ENCODE peak calls at places on chromosomes 7 and 10, in nine cellular contexts. Y is fibroblast of mammary gland; F is mesothelial cell of epicardium; L is activated CD8-positive, alpha-beta T cell treated with anti-CD3 and anti-CD28 coated beads for 36 hours; H is kidney; G is endothelial cell of umbilical vein; A is prostate gland; D is lower leg skin; K is fibroblast of lung. N is an unnamed sample.

GRCh38 chr7:73509463-73509862 is 12.6 kb downstream of the BAZ1B start:
- DNase-seq in Y (no peak), F (no peak), L (no peak), H (peak), G (no peak), A (no peak), D (no peak), K (no peak), N (no peak)

GRCh38 chr7:23076774-23077173 is 28.8 kb upstream of the KLHL7 start:
- DNase-seq in Y (no peak), F (no peak), L (no peak), H (no peak), G (peak), A (no peak), D (no peak), K (peak), N (no peak)

GRCh38 chr10:95248989-95249388 is 41.8 kb downstream of the PDLIM1 start:
- DNase-seq in Y (no peak), F (no peak), L (no peak), H (no peak), G (no peak), A (no peak), D (no peak), K (no peak), N (no peak)

GRCh38 chr10:100372415-100373297 is 25.6 kb downstream of the SCD start:
- DNase-seq in Y (no peak), F (no peak), L (no peak), H (no peak), G (no peak), A (no peak), D (no peak), K (no peak), N (no peak)

GRCh38 chr7:135670179-135670578 is 7.9 kb downstream of the STMP1 start:
- DNase-seq in Y (peak), F (no peak), L (no peak), H (no peak), G (no peak), A (no peak), D (no peak), K (peak), N (no peak)

GRCh38 chr7:151436446-151437162 is 3.3 kb downstream of the CRYGN start:
- DNase-seq in Y (no peak), F (no peak), L (no peak), H (peak), G (no peak), A (no peak), D (no peak), K (no peak), N (no peak)

GRCh38 chr7:21367081-21367480 is 60.8 kb upstream of the SP4 start:
- DNase-seq in Y (no peak), F (no peak), L (no peak), H (no peak), G (peak), A (no peak), D (no peak), K (no peak), N (no peak)

GRCh38 chr10:63665765-63666164 is 144.6 kb downstream of the REEP3 start:
- DNase-seq in Y (peak), F (no peak), L (no peak), H (no peak), G (no peak), A (no peak), D (no peak), K (peak), N (no peak)

GRCh38 chr7:13099197-13099795 is 411.9 kb downstream of the ARL4A start:
- DNase-seq in Y (no peak), F (no peak), L (peak), H (no peak), G (no peak), A (no peak), D (no peak), K (peak), N (no peak)

GRCh38 chr10:46220187-46220586 is 66.6 kb upstream of the ANTXRL start:
- DNase-seq in Y (no peak), F (no peak), L (no peak), H (no peak), G (no peak), A (no peak), D (no peak), K (no peak), N (no peak)

GRCh38 chr10:21145751-21146445 is 248.8 kb upstream of the NEBL start:
- DNase-seq in Y (no peak), F (no peak), L (no peak), H (no peak), G (no peak), A (no peak), D (no peak), K (no peak), N (no peak)

GRCh38 chr7:39069886-39070881 is 92.5 kb downstream of the POU6F2 start:
- DNase-seq in Y (no peak), F (no peak), L (no peak), H (no peak), G (no peak), A (no peak), D (no peak), K (no peak), N (no peak)

GRCh38 chr10:119316729-119317097 is 109.3 kb downstream of the GRK5 start:
- DNase-seq in Y (peak), F (no peak), L (no peak), H (no peak), G (peak), A (no peak), D (no peak), K (peak), N (no peak)

GRCh38 chr7:107359520-107360316 is 110.1 kb upstream of the GPR22 start:
- DNase-seq in Y (no peak), F (no peak), L (no peak), H (no peak), G (no peak), A (no peak), D (no peak), K (no peak), N (no peak)

GRCh38 chr10:12875100-12875499 is 126.4 kb downstream of the CCDC3 start:
- DNase-seq in Y (no peak), F (no peak), L (no peak), H (peak), G (no peak), A (peak), D (no peak), K (peak), N (no peak)

GRCh38 chr10:26540601-26541000 is 102.5 kb downstream of the APBB1IP start:
- DNase-seq in Y (no peak), F (no peak), L (peak), H (no peak), G (no peak), A (no peak), D (no peak), K (peak), N (peak)

GRCh38 chr7:131604841-131605279 is 48.4 kb upstream of the PODXL start:
- DNase-seq in Y (peak), F (no peak), L (no peak), H (no peak), G (no peak), A (no peak), D (no peak), K (peak), N (no peak)

GRCh38 chr10:61899045-61899444 is 2.5 kb upstream of the ARID5B start:
- DNase-seq in Y (peak), F (no peak), L (no peak), H (no peak), G (peak), A (no peak), D (no peak), K (peak), N (no peak)

GRCh38 chr7:16063691-16064090 is 357.6 kb downstream of the CRPPA start:
- DNase-seq in Y (peak), F (no peak), L (no peak), H (no peak), G (no peak), A (no peak), D (no peak), K (no peak), N (no peak)

GRCh38 chr10:86963341-86963919 is 4.9 kb upstream of the ADIRF start:
- DNase-seq in Y (no peak), F (no peak), L (no peak), H (peak), G (no peak), A (no peak), D (no peak), K (no peak), N (no peak)

GRCh38 chr7:67377939-67378862 is 381.6 kb downstream of the TYW1 start:
- DNase-seq in Y (peak), F (peak), L (peak), H (peak), G (peak), A (peak), D (peak), K (peak), N (peak)

GRCh38 chr7:132368246-132368900 is 207.9 kb downstream of the PLXNA4 start:
- DNase-seq in Y (no peak), F (no peak), L (no peak), H (no peak), G (no peak), A (no peak), D (no peak), K (no peak), N (no peak)

GRCh38 chr10:69853064-69853463 is 51.4 kb downstream of the COL13A1 start:
- DNase-seq in Y (no peak), F (no peak), L (no peak), H (no peak), G (no peak), A (no peak), D (no peak), K (no peak), N (no peak)

GRCh38 chr7:80440908-80441307 is 71.0 kb downstream of the GNAT3 start:
- DNase-seq in Y (peak), F (no peak), L (no peak), H (no peak), G (no peak), A (no peak), D (no peak), K (peak), N (no peak)

GRCh38 chr10:34960983-34961382 is 129.2 kb downstream of the CUL2 start:
- DNase-seq in Y (peak), F (no peak), L (no peak), H (peak), G (no peak), A (no peak), D (no peak), K (no peak), N (no peak)

GRCh38 chr10:21517983-21518628 is 7.4 kb downstream of the SKIDA1 start:
- DNase-seq in Y (peak), F (no peak), L (no peak), H (no peak), G (no peak), A (peak), D (no peak), K (peak), N (no peak)

GRCh38 chr7:26681819-26682418 is 182.5 kb downstream of the SKAP2 start:
- DNase-seq in Y (peak), F (no peak), L (peak), H (no peak), G (peak), A (no peak), D (no peak), K (peak), N (peak)

GRCh38 chr10:94299417-94299816 is 63.3 kb downstream of the NOC3L start:
- DNase-seq in Y (peak), F (no peak), L (peak), H (no peak), G (no peak), A (no peak), D (no peak), K (peak), N (no peak)

GRCh38 chr7:4048336-4048735 is 633.8 kb upstream of the FOXK1 start:
- DNase-seq in Y (no peak), F (no peak), L (no peak), H (peak), G (no peak), A (no peak), D (no peak), K (no peak), N (peak)
- TF ChIP-seq CTCF in Y (no peak), F (no peak), L (no peak), H (no peak), G (no peak), A (no peak), D (no peak), K (no peak), N (no peak)

DNA sequence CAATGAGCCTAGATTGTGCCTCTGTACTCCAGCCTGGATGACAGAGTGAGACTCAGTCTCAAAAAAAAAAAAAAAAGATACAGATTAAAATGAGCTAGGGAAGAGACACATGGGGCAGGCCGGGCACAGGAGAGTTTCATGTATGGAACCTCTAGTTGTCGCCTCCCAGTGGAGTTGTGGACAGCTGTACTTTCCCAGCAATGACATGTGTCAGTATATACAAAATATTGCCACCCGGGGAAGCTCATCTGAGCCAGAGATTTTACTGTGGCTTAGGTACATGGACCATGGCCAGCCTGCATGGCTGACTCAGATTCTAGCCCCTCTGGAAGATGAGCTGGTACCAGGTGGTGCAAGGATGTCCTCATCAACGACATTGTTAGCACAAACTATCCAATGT is 87.4 kb downstream of the COL26A1 start:
- DNase-seq in Y (no peak), F (no peak), L (no peak), H (peak), G (no peak), A (no peak), D (no peak), K (no peak), N (no peak)
- TF ChIP-seq CTCF in Y (no peak), F (no peak), L (no peak), H (no peak), G (no peak), A (no peak), D (no peak), K (no peak), N (no peak)

DNA sequence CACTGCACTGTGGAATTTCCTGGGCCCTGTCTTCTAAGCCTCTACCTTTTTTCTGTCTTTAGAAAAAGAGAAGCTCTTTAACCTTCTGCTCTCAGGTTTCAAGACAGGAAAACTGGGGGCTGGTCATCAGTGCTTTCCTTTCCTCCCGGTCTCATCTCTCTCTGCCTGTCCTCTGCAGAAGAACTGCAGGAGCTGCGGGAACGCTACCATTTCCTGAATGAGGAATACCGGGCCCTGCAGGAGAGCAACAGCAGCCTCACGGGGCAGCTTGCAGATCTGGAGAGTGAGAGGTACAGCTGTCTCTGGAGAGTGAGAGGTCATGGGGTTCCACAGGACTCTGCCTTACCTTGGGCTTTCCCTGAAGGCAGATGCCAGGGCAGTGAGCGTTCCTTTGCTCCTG is 12.7 kb downstream of the CCDC136 start:
- DNase-seq in Y (no peak), F (no peak), L (no peak), H (no peak), G (no peak), A (no peak), D (no peak), K (no peak), N (no peak)
- TF ChIP-seq CTCF in Y (no peak), F (no peak), L (no peak), H (no peak), G (no peak), A (no peak), D (no peak), K (no peak), N (no peak)

DNA sequence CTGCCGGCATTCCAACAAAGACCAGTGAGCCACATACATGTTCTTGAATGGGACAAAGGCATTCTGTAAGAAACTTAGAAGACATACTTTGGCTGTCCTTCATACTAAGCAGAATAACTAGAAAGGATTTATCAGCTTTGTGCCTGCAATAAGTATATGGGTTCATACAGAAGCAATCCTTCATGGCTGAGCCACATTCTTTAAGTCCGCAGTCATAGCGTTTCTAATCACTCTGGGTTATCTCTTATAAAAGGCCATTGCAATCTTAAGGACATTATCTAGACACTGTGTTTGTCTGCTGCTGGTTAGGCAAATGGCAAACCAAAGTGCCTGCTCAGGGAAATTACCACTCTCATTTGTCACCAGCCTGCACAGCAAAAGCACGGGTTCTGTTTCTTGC is 488.4 kb downstream of the ACTR3B start:
- DNase-seq in Y (no peak), F (no peak), L (no peak), H (no peak), G (no peak), A (no peak), D (no peak), K (no peak), N (no peak)
- TF ChIP-seq CTCF in Y (no peak), F (no peak), L (no peak), H (no peak), G (no peak), A (no peak), D (no peak), K (no peak), N (no peak)

DNA sequence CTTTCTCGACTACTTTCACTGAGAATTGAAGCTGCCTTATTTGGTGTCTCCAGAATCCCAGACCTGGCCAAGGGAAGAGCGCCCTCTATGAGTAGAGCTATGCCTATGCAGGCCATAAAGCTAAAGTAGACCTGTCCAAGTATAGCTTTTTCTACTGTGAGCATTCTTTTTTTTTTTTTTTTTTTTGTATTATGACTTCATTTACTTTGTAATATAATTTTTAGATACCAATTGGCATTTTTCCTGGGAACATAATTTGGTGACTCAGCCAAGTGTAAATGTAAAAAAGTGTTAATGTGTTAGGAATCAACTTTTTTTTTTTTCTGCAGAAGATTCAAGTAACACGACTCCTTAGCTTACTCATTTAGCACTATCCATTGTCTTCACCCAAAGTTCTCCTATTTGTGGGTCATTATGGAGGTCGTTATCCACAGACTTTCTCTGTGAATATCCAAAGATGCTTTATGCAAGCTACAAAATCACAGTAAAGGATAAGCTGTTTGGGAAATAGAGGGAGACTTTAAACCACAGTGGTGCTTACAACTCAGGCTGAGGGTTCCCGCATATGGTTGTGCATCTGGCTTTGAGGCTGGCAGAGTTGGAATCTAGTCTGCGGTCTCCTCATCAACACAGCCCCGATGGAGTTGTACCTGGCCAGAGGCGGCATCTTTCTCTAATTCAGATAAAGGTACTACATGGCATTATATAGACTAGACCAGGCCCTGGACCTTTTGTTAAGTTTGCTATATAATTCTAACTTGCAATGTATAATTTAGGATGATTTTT is 1040.2 kb upstream of the SORCS1 start:
- DNase-seq in Y (peak), F (no peak), L (peak), H (no peak), G (no peak), A (no peak), D (no peak), K (peak), N (peak)
- TF ChIP-seq CTCF in Y (peak), F (peak), L (no peak), H (peak), G (no peak), A (no peak), D (no peak), K (no peak), N (peak)

DNA sequence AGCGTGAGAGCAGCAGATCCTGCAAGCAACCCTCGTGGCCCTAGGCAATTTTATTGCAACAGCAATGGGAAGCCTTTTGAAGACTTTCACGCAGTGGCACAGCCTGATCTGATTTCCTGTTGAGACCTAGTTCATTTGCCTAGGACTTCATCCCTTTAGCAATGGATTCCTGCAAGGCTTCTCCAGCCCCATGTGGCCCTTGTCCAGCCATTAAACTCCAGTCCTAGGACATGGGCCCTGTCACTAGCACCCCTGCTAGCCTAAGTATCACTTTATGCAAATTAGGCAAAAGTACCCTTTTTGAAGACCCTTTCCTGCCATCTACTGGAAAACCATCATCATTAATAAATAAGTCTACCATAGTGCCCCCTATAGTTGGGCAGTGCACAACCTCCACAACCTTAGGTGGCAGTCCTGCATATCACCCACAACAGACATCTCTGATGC is 379.4 kb downstream of the GALNT17 start:
- DNase-seq in Y (peak), F (no peak), L (no peak), H (no peak), G (no peak), A (no peak), D (no peak), K (no peak), N (no peak)
- TF ChIP-seq CTCF in Y (peak), F (no peak), L (no peak), H (no peak), G (no peak), A (no peak), D (no peak), K (no peak), N (no peak)

DNA sequence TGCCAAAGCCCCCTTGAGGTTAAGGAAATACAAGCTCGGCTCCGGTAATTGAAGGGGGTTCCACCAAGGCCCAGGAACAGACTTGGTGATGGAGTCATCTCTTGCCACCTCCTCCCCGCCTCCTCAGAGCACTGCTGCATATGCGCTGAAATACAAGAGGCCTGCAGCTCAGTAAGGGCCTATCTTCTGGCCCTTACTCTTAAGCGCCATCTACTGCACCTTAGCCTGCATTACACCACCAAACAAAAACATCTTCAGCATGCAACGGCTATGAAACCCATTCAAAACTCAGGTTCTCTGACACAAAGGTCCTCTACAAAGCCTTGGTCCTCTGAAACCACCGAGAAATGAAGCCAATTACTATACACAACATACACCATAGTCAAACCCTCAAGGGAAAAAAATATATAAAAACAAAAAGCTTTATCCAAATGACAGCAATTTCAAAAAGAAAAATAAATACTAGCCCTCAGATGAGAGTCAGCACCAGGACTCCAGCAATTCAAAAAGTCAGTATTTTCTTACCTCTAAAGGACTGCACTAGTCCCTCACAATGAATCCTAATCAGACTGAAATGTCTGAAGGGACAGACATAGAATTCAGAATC is 176.8 kb upstream of the TBX20 start:
- DNase-seq in Y (peak), F (no peak), L (peak), H (no peak), G (peak), A (no peak), D (no peak), K (no peak), N (peak)
- TF ChIP-seq CTCF in Y (peak), F (no peak), L (peak), H (no peak), G (peak), A (no peak), D (no peak), K (no peak), N (peak)

GRCh38 chr7:19982841-19983835 is 209.7 kb upstream of the TMEM196 start:
- DNase-seq in Y (peak), F (no peak), L (peak), H (no peak), G (peak), A (peak), D (peak), K (peak), N (no peak)
- TF ChIP-seq CTCF in Y (peak), F (no peak), L (no peak), H (peak), G (no peak), A (no peak), D (no peak), K (peak), N (no peak)

GRCh38 chr7:100101016-100101862 is at the start of the genes AP4M1 and MCM7:
- DNase-seq in Y (peak), F (peak), L (peak), H (peak), G (peak), A (peak), D (peak), K (peak), N (peak)
- TF ChIP-seq CTCF in Y (no peak), F (no peak), L (no peak), H (no peak), G (no peak), A (no peak), D (no peak), K (no peak), N (no peak)

N was measured in GM13976.